ENCODE peak calls at places on chromosomes 5 and 9, in eight cellular contexts. One of them, this sample, is unnamed.

GRCh38 chr5:9546973-9547947 is 1.4 kb upstream of the SEMA5A start:
- DNase-seq in mesothelial cell of epicardium: peak; percentile 61
- DNase-seq in retinal pigment epithelial cell: peak; percentile 84
- DNase-seq in tibial artery: no peak
- DNase-seq in nephron progenitor cell: peak; percentile 22
- DNase-seq in Panc1: no peak
- DNase-seq in epithelial cell of esophagus: peak; percentile 34
- DNase-seq in adrenal gland: no peak
- DNase-seq in this sample: no peak

GRCh38 chr5:169980418-169981053 is at the start of gene INSYN2B:
- DNase-seq in mesothelial cell of epicardium: peak; percentile 77
- DNase-seq in retinal pigment epithelial cell: peak; percentile 66
- DNase-seq in tibial artery: peak; percentile 66
- DNase-seq in nephron progenitor cell: peak; percentile 82
- DNase-seq in Panc1: peak; percentile 84
- DNase-seq in epithelial cell of esophagus: peak; percentile 88
- DNase-seq in adrenal gland: peak; percentile 77
- DNase-seq in this sample: no peak

GRCh38 chr9:95793924-95794828 is 81.3 kb upstream of the ERCC6L2 start:
- DNase-seq in mesothelial cell of epicardium: no peak
- DNase-seq in retinal pigment epithelial cell: peak; percentile 63
- DNase-seq in tibial artery: no peak
- DNase-seq in nephron progenitor cell: no peak
- DNase-seq in Panc1: no peak
- DNase-seq in epithelial cell of esophagus: no peak
- DNase-seq in adrenal gland: no peak
- DNase-seq in this sample: no peak

GRCh38 chr5:1480217-1480616 is 35.0 kb upstream of the SLC6A3 start:
- DNase-seq in mesothelial cell of epicardium: no peak
- DNase-seq in retinal pigment epithelial cell: no peak
- DNase-seq in tibial artery: peak; percentile 81
- DNase-seq in nephron progenitor cell: no peak
- DNase-seq in Panc1: no peak
- DNase-seq in epithelial cell of esophagus: no peak
- DNase-seq in adrenal gland: peak; percentile 86
- DNase-seq in this sample: no peak

GRCh38 chr5:15821506-15821905 is 321.5 kb downstream of the FBXL7 start:
- DNase-seq in mesothelial cell of epicardium: no peak
- DNase-seq in retinal pigment epithelial cell: no peak
- DNase-seq in tibial artery: no peak
- DNase-seq in nephron progenitor cell: no peak
- DNase-seq in Panc1: no peak
- DNase-seq in epithelial cell of esophagus: peak; percentile 6
- DNase-seq in adrenal gland: no peak
- DNase-seq in this sample: no peak

GRCh38 chr5:125290935-125291334 is 544.5 kb upstream of the ZNF608 start:
- DNase-seq in mesothelial cell of epicardium: no peak
- DNase-seq in retinal pigment epithelial cell: no peak
- DNase-seq in tibial artery: no peak
- DNase-seq in nephron progenitor cell: no peak
- DNase-seq in Panc1: no peak
- DNase-seq in epithelial cell of esophagus: no peak
- DNase-seq in adrenal gland: no peak
- DNase-seq in this sample: no peak

GRCh38 chr9:3032898-3033297 is 189.0 kb upstream of the PUM3 start:
- DNase-seq in mesothelial cell of epicardium: no peak
- DNase-seq in retinal pigment epithelial cell: no peak
- DNase-seq in tibial artery: no peak
- DNase-seq in nephron progenitor cell: no peak
- DNase-seq in Panc1: no peak
- DNase-seq in epithelial cell of esophagus: no peak
- DNase-seq in adrenal gland: no peak
- DNase-seq in this sample: no peak

GRCh38 chr5:16152601-16153568 is 26.7 kb downstream of the MARCHF11 start:
- DNase-seq in mesothelial cell of epicardium: no peak
- DNase-seq in retinal pigment epithelial cell: no peak
- DNase-seq in tibial artery: no peak
- DNase-seq in nephron progenitor cell: no peak
- DNase-seq in Panc1: no peak
- DNase-seq in epithelial cell of esophagus: peak; percentile 42
- DNase-seq in adrenal gland: no peak
- DNase-seq in this sample: no peak

GRCh38 chr5:82100303-82101077 is 128.7 kb downstream of the ATG10 start:
- DNase-seq in mesothelial cell of epicardium: no peak
- DNase-seq in retinal pigment epithelial cell: no peak
- DNase-seq in tibial artery: no peak
- DNase-seq in nephron progenitor cell: no peak
- DNase-seq in Panc1: no peak
- DNase-seq in epithelial cell of esophagus: peak; percentile 1
- DNase-seq in adrenal gland: no peak
- DNase-seq in this sample: no peak

GRCh38 chr5:55897905-55898304 is 46.7 kb downstream of the IL31RA start:
- DNase-seq in mesothelial cell of epicardium: peak; percentile 59
- DNase-seq in retinal pigment epithelial cell: no peak
- DNase-seq in tibial artery: peak; percentile 70
- DNase-seq in nephron progenitor cell: no peak
- DNase-seq in Panc1: no peak
- DNase-seq in epithelial cell of esophagus: peak; percentile 48
- DNase-seq in adrenal gland: no peak
- DNase-seq in this sample: no peak

GRCh38 chr9:96232539-96233241 is 69.3 kb downstream of the HSD17B3 start:
- DNase-seq in mesothelial cell of epicardium: peak; percentile 47
- DNase-seq in retinal pigment epithelial cell: no peak
- DNase-seq in tibial artery: peak; percentile 81
- DNase-seq in nephron progenitor cell: peak; percentile 50
- DNase-seq in Panc1: no peak
- DNase-seq in epithelial cell of esophagus: peak; percentile 61
- DNase-seq in adrenal gland: peak; percentile 55
- DNase-seq in this sample: no peak

GRCh38 chr5:72434781-72435437 is 72.3 kb downstream of the ZNF366 start:
- DNase-seq in mesothelial cell of epicardium: no peak
- DNase-seq in retinal pigment epithelial cell: no peak
- DNase-seq in tibial artery: no peak
- DNase-seq in nephron progenitor cell: no peak
- DNase-seq in Panc1: no peak
- DNase-seq in epithelial cell of esophagus: no peak
- DNase-seq in adrenal gland: no peak
- DNase-seq in this sample: no peak

GRCh38 chr5:66757219-66757833 is 161.1 kb downstream of the MAST4 start:
- DNase-seq in mesothelial cell of epicardium: peak; percentile 52
- DNase-seq in retinal pigment epithelial cell: peak; percentile 22
- DNase-seq in tibial artery: no peak
- DNase-seq in nephron progenitor cell: peak; percentile 30
- DNase-seq in Panc1: peak; percentile 28
- DNase-seq in epithelial cell of esophagus: peak; percentile 70
- DNase-seq in adrenal gland: peak; percentile 49
- DNase-seq in this sample: no peak

GRCh38 chr5:154801083-154801482 is 45.9 kb downstream of the LARP1 start:
- DNase-seq in mesothelial cell of epicardium: no peak
- DNase-seq in retinal pigment epithelial cell: no peak
- DNase-seq in tibial artery: no peak
- DNase-seq in nephron progenitor cell: no peak
- DNase-seq in Panc1: no peak
- DNase-seq in epithelial cell of esophagus: peak; percentile 39
- DNase-seq in adrenal gland: no peak
- DNase-seq in this sample: no peak

GRCh38 chr9:129402931-129403742 is 217.8 kb downstream of the C9orf50 start:
- DNase-seq in mesothelial cell of epicardium: no peak
- DNase-seq in retinal pigment epithelial cell: no peak
- DNase-seq in tibial artery: no peak
- DNase-seq in nephron progenitor cell: no peak
- DNase-seq in Panc1: no peak
- DNase-seq in epithelial cell of esophagus: no peak
- DNase-seq in adrenal gland: no peak
- DNase-seq in this sample: no peak

GRCh38 chr5:137753227-137753985 is 757 bp downstream of the HNRNPA0 start:
- DNase-seq in mesothelial cell of epicardium: peak; percentile 55
- DNase-seq in retinal pigment epithelial cell: no peak
- DNase-seq in tibial artery: peak; percentile 85
- DNase-seq in nephron progenitor cell: peak; percentile 66
- DNase-seq in Panc1: no peak
- DNase-seq in epithelial cell of esophagus: no peak
- DNase-seq in adrenal gland: no peak
- DNase-seq in this sample: peak; percentile 46

GRCh38 chr5:171495122-171495700 is 75.8 kb downstream of the FGF18 start:
- DNase-seq in mesothelial cell of epicardium: no peak
- DNase-seq in retinal pigment epithelial cell: no peak
- DNase-seq in tibial artery: no peak
- DNase-seq in nephron progenitor cell: no peak
- DNase-seq in Panc1: no peak
- DNase-seq in epithelial cell of esophagus: no peak
- DNase-seq in adrenal gland: no peak
- DNase-seq in this sample: no peak

GRCh38 chr5:105885266-105885665 is 1785.5 kb downstream of the EFNA5 start:
- DNase-seq in mesothelial cell of epicardium: no peak
- DNase-seq in retinal pigment epithelial cell: peak; percentile 26
- DNase-seq in tibial artery: no peak
- DNase-seq in nephron progenitor cell: no peak
- DNase-seq in Panc1: no peak
- DNase-seq in epithelial cell of esophagus: peak; percentile 46
- DNase-seq in adrenal gland: no peak
- DNase-seq in this sample: no peak

GRCh38 chr9:137499858-137500661 is 40.9 kb upstream of the NSMF start:
- DNase-seq in mesothelial cell of epicardium: no peak
- DNase-seq in retinal pigment epithelial cell: no peak
- DNase-seq in tibial artery: no peak
- DNase-seq in nephron progenitor cell: no peak
- DNase-seq in Panc1: no peak
- DNase-seq in epithelial cell of esophagus: no peak
- DNase-seq in adrenal gland: no peak
- DNase-seq in this sample: no peak

GRCh38 chr5:124963236-124963929 is 216.9 kb upstream of the ZNF608 start:
- DNase-seq in mesothelial cell of epicardium: no peak
- DNase-seq in retinal pigment epithelial cell: peak; percentile 60
- DNase-seq in tibial artery: no peak
- DNase-seq in nephron progenitor cell: no peak
- DNase-seq in Panc1: no peak
- DNase-seq in epithelial cell of esophagus: peak; percentile 81
- DNase-seq in adrenal gland: no peak
- DNase-seq in this sample: no peak

GRCh38 chr9:38025166-38025565 is 43.9 kb downstream of the SHB start:
- DNase-seq in mesothelial cell of epicardium: no peak
- DNase-seq in retinal pigment epithelial cell: no peak
- DNase-seq in tibial artery: no peak
- DNase-seq in nephron progenitor cell: no peak
- DNase-seq in Panc1: no peak
- DNase-seq in epithelial cell of esophagus: no peak
- DNase-seq in adrenal gland: no peak
- DNase-seq in this sample: no peak
- TF ChIP-seq CTCF in mesothelial cell of epicardium: no peak
- TF ChIP-seq CTCF in retinal pigment epithelial cell: peak; percentile 16
- TF ChIP-seq CTCF in tibial artery: no peak
- TF ChIP-seq CTCF in nephron progenitor cell: no peak
- TF ChIP-seq CTCF in Panc1: no peak
- TF ChIP-seq CTCF in epithelial cell of esophagus: no peak
- TF ChIP-seq CTCF in adrenal gland: no peak
- TF ChIP-seq CTCF in this sample: no peak

DNA sequence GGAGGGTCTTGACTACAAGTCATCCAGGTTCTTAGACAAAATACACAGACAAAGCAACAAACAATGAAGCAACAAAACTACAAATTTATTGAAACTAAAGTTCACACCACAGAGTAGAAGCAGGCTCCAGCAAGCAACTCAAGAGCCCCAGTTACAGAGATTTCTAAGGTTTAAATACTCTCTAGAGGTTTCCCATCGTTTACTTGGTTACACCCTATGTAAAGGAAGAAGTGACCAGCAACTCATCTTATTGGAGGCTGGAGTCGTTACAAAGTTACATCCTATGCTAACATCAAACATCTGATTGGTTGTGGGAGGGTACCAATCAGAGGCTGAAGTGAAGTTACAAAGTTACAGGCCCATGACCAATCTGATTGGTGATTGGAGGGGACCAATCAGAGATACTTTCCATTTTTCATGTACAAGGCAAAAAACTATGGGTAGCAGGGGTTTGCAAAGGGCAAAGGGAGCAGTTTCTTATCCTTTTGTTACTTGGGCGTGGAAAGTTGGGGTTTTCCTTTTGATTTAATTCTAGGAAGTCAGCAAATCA is 2292.6 kb upstream of the C9orf72 start:
- DNase-seq in mesothelial cell of epicardium: no peak
- DNase-seq in retinal pigment epithelial cell: no peak
- DNase-seq in tibial artery: no peak
- DNase-seq in nephron progenitor cell: no peak
- DNase-seq in Panc1: no peak
- DNase-seq in epithelial cell of esophagus: no peak
- DNase-seq in adrenal gland: no peak
- DNase-seq in this sample: no peak
- TF ChIP-seq CTCF in mesothelial cell of epicardium: no peak
- TF ChIP-seq CTCF in retinal pigment epithelial cell: no peak
- TF ChIP-seq CTCF in tibial artery: no peak
- TF ChIP-seq CTCF in nephron progenitor cell: no peak
- TF ChIP-seq CTCF in Panc1: no peak
- TF ChIP-seq CTCF in epithelial cell of esophagus: no peak
- TF ChIP-seq CTCF in adrenal gland: no peak
- TF ChIP-seq CTCF in this sample: no peak

GRCh38 chr5:177520906-177521513 is 4.2 kb upstream of the DDX41 start:
- DNase-seq in mesothelial cell of epicardium: no peak
- DNase-seq in retinal pigment epithelial cell: no peak
- DNase-seq in tibial artery: no peak
- DNase-seq in nephron progenitor cell: no peak
- DNase-seq in Panc1: no peak
- DNase-seq in epithelial cell of esophagus: no peak
- DNase-seq in adrenal gland: no peak
- DNase-seq in this sample: no peak
- TF ChIP-seq CTCF in mesothelial cell of epicardium: no peak
- TF ChIP-seq CTCF in retinal pigment epithelial cell: peak; percentile 25
- TF ChIP-seq CTCF in tibial artery: no peak
- TF ChIP-seq CTCF in nephron progenitor cell: no peak
- TF ChIP-seq CTCF in Panc1: no peak
- TF ChIP-seq CTCF in epithelial cell of esophagus: peak; percentile 19
- TF ChIP-seq CTCF in adrenal gland: no peak
- TF ChIP-seq CTCF in this sample: no peak

GRCh38 chr5:176597417-176598389 is 12.3 kb downstream of the GPRIN1 start:
- DNase-seq in mesothelial cell of epicardium: no peak
- DNase-seq in retinal pigment epithelial cell: no peak
- DNase-seq in tibial artery: no peak
- DNase-seq in nephron progenitor cell: no peak
- DNase-seq in Panc1: no peak
- DNase-seq in epithelial cell of esophagus: no peak
- DNase-seq in adrenal gland: no peak
- DNase-seq in this sample: no peak

GRCh38 chr5:176594554-176594953 is 15.4 kb downstream of the GPRIN1 start:
- DNase-seq in mesothelial cell of epicardium: no peak
- DNase-seq in retinal pigment epithelial cell: no peak
- DNase-seq in tibial artery: no peak
- DNase-seq in nephron progenitor cell: no peak
- DNase-seq in Panc1: no peak
- DNase-seq in epithelial cell of esophagus: no peak
- DNase-seq in adrenal gland: no peak
- DNase-seq in this sample: no peak

GRCh38 chr5:176595386-176595943 is 14.5 kb downstream of the GPRIN1 start:
- DNase-seq in mesothelial cell of epicardium: no peak
- DNase-seq in retinal pigment epithelial cell: no peak
- DNase-seq in tibial artery: no peak
- DNase-seq in nephron progenitor cell: no peak
- DNase-seq in Panc1: no peak
- DNase-seq in epithelial cell of esophagus: no peak
- DNase-seq in adrenal gland: no peak
- DNase-seq in this sample: no peak

GRCh38 chr5:176596069-176596656 is 13.8 kb downstream of the GPRIN1 start:
- DNase-seq in mesothelial cell of epicardium: no peak
- DNase-seq in retinal pigment epithelial cell: no peak
- DNase-seq in tibial artery: no peak
- DNase-seq in nephron progenitor cell: no peak
- DNase-seq in Panc1: no peak
- DNase-seq in epithelial cell of esophagus: no peak
- DNase-seq in adrenal gland: no peak
- DNase-seq in this sample: no peak

GRCh38 chr5:176596689-176597416 is 13.1 kb downstream of the GPRIN1 start:
- DNase-seq in mesothelial cell of epicardium: no peak
- DNase-seq in retinal pigment epithelial cell: no peak
- DNase-seq in tibial artery: no peak
- DNase-seq in nephron progenitor cell: peak; percentile 48
- DNase-seq in Panc1: no peak
- DNase-seq in epithelial cell of esophagus: peak; percentile 58
- DNase-seq in adrenal gland: peak; percentile 48
- DNase-seq in this sample: peak; percentile 44
- TF ChIP-seq CTCF in mesothelial cell of epicardium: no peak
- TF ChIP-seq CTCF in retinal pigment epithelial cell: no peak
- TF ChIP-seq CTCF in tibial artery: no peak
- TF ChIP-seq CTCF in nephron progenitor cell: no peak
- TF ChIP-seq CTCF in Panc1: no peak
- TF ChIP-seq CTCF in epithelial cell of esophagus: no peak
- TF ChIP-seq CTCF in adrenal gland: no peak
- TF ChIP-seq CTCF in this sample: no peak